ENCODE peak calls at places on chromosomes 4 and X, in nine cellular contexts. One of them, this sample, is unnamed.

GRCh38 chrX:47936224-47936939 is 67.4 kb downstream of the ZNF182 start:
- DNase-seq in T-cell: no peak
- DNase-seq in tibial nerve: no peak
- DNase-seq in H54: no peak
- DNase-seq in NCI-H510A treated with DMSO at 0.1 percent for 48 hours: no peak
- DNase-seq in Right ventricle myocardium inferior: no peak
- DNase-seq in activated B cell treated with CpG ODN at 0.5 μM for 24 hours: no peak
- DNase-seq in fibroblast of the aortic adventitia: no peak
- DNase-seq in NCI-H524: no peak
- DNase-seq in this sample: no peak

GRCh38 chrX:155767101-155767878 is 113.9 kb upstream of the VAMP7 start:
- DNase-seq in T-cell: peak; percentile 2
- DNase-seq in tibial nerve: peak; percentile 53
- DNase-seq in H54: peak; percentile 25
- DNase-seq in NCI-H510A treated with DMSO at 0.1 percent for 48 hours: peak; percentile 5
- DNase-seq in Right ventricle myocardium inferior: peak; percentile 77
- DNase-seq in activated B cell treated with CpG ODN at 0.5 μM for 24 hours: no peak
- DNase-seq in fibroblast of the aortic adventitia: peak; percentile 67
- DNase-seq in NCI-H524: peak; percentile 93
- DNase-seq in this sample: peak; percentile 55

GRCh38 chr4:15657366-15657765 is 2.2 kb upstream of the FBXL5 start:
- DNase-seq in T-cell: no peak
- DNase-seq in tibial nerve: no peak
- DNase-seq in H54: no peak
- DNase-seq in NCI-H510A treated with DMSO at 0.1 percent for 48 hours: no peak
- DNase-seq in Right ventricle myocardium inferior: no peak
- DNase-seq in activated B cell treated with CpG ODN at 0.5 μM for 24 hours: no peak
- DNase-seq in fibroblast of the aortic adventitia: peak; percentile 52
- DNase-seq in NCI-H524: no peak
- DNase-seq in this sample: no peak

GRCh38 chr4:48247142-48247877 is 22.3 kb downstream of the TEC start:
- DNase-seq in T-cell: no peak
- DNase-seq in tibial nerve: no peak
- DNase-seq in H54: no peak
- DNase-seq in NCI-H510A treated with DMSO at 0.1 percent for 48 hours: no peak
- DNase-seq in Right ventricle myocardium inferior: no peak
- DNase-seq in activated B cell treated with CpG ODN at 0.5 μM for 24 hours: no peak
- DNase-seq in fibroblast of the aortic adventitia: peak; percentile 87
- DNase-seq in NCI-H524: no peak
- DNase-seq in this sample: no peak

GRCh38 chrX:69959712-69960111 is 90.0 kb downstream of the AWAT2 start:
- DNase-seq in T-cell: no peak
- DNase-seq in tibial nerve: no peak
- DNase-seq in H54: no peak
- DNase-seq in NCI-H510A treated with DMSO at 0.1 percent for 48 hours: no peak
- DNase-seq in Right ventricle myocardium inferior: no peak
- DNase-seq in activated B cell treated with CpG ODN at 0.5 μM for 24 hours: no peak
- DNase-seq in fibroblast of the aortic adventitia: no peak
- DNase-seq in NCI-H524: no peak
- DNase-seq in this sample: no peak

GRCh38 chr4:1516261-1516660 is 110.0 kb upstream of the NKX1-1 start:
- DNase-seq in T-cell: no peak
- DNase-seq in tibial nerve: no peak
- DNase-seq in H54: no peak
- DNase-seq in NCI-H510A treated with DMSO at 0.1 percent for 48 hours: no peak
- DNase-seq in Right ventricle myocardium inferior: peak; percentile 23
- DNase-seq in activated B cell treated with CpG ODN at 0.5 μM for 24 hours: no peak
- DNase-seq in fibroblast of the aortic adventitia: no peak
- DNase-seq in NCI-H524: no peak
- DNase-seq in this sample: no peak

GRCh38 chrX:110241816-110242215 is 76.1 kb downstream of the AMMECR1 start:
- DNase-seq in T-cell: no peak
- DNase-seq in tibial nerve: no peak
- DNase-seq in H54: no peak
- DNase-seq in NCI-H510A treated with DMSO at 0.1 percent for 48 hours: no peak
- DNase-seq in Right ventricle myocardium inferior: no peak
- DNase-seq in activated B cell treated with CpG ODN at 0.5 μM for 24 hours: no peak
- DNase-seq in fibroblast of the aortic adventitia: peak; percentile 65
- DNase-seq in NCI-H524: no peak
- DNase-seq in this sample: no peak

GRCh38 chrX:40082447-40083119 is 15.2 kb downstream of the BCOR start:
- DNase-seq in T-cell: no peak
- DNase-seq in tibial nerve: no peak
- DNase-seq in H54: no peak
- DNase-seq in NCI-H510A treated with DMSO at 0.1 percent for 48 hours: no peak
- DNase-seq in Right ventricle myocardium inferior: no peak
- DNase-seq in activated B cell treated with CpG ODN at 0.5 μM for 24 hours: no peak
- DNase-seq in fibroblast of the aortic adventitia: no peak
- DNase-seq in NCI-H524: no peak
- DNase-seq in this sample: peak; percentile 68

GRCh38 chrX:120244395-120244734 is 6.2 kb upstream of the ZBTB33 start:
- DNase-seq in T-cell: no peak
- DNase-seq in tibial nerve: no peak
- DNase-seq in H54: no peak
- DNase-seq in NCI-H510A treated with DMSO at 0.1 percent for 48 hours: no peak
- DNase-seq in Right ventricle myocardium inferior: no peak
- DNase-seq in activated B cell treated with CpG ODN at 0.5 μM for 24 hours: no peak
- DNase-seq in fibroblast of the aortic adventitia: no peak
- DNase-seq in NCI-H524: peak; percentile 21
- DNase-seq in this sample: no peak

GRCh38 chr4:2788101-2788500 is 4.8 kb upstream of the SH3BP2 start:
- DNase-seq in T-cell: no peak
- DNase-seq in tibial nerve: no peak
- DNase-seq in H54: no peak
- DNase-seq in NCI-H510A treated with DMSO at 0.1 percent for 48 hours: no peak
- DNase-seq in Right ventricle myocardium inferior: no peak
- DNase-seq in activated B cell treated with CpG ODN at 0.5 μM for 24 hours: no peak
- DNase-seq in fibroblast of the aortic adventitia: no peak
- DNase-seq in NCI-H524: no peak
- DNase-seq in this sample: no peak

GRCh38 chr4:186954956-186955355 is 231.3 kb upstream of the FAT1 start:
- DNase-seq in T-cell: no peak
- DNase-seq in tibial nerve: no peak
- DNase-seq in H54: no peak
- DNase-seq in NCI-H510A treated with DMSO at 0.1 percent for 48 hours: no peak
- DNase-seq in Right ventricle myocardium inferior: no peak
- DNase-seq in activated B cell treated with CpG ODN at 0.5 μM for 24 hours: no peak
- DNase-seq in fibroblast of the aortic adventitia: no peak
- DNase-seq in NCI-H524: no peak
- DNase-seq in this sample: no peak

GRCh38 chr4:121217385-121217784 is 53.3 kb upstream of the TNIP3 start:
- DNase-seq in T-cell: no peak
- DNase-seq in tibial nerve: no peak
- DNase-seq in H54: no peak
- DNase-seq in NCI-H510A treated with DMSO at 0.1 percent for 48 hours: no peak
- DNase-seq in Right ventricle myocardium inferior: no peak
- DNase-seq in activated B cell treated with CpG ODN at 0.5 μM for 24 hours: no peak
- DNase-seq in fibroblast of the aortic adventitia: peak; percentile 6
- DNase-seq in NCI-H524: no peak
- DNase-seq in this sample: no peak

GRCh38 chrX:119272882-119273806 is 37.1 kb downstream of the PGRMC1 start:
- DNase-seq in T-cell: peak; percentile 15
- DNase-seq in tibial nerve: no peak
- DNase-seq in H54: no peak
- DNase-seq in NCI-H510A treated with DMSO at 0.1 percent for 48 hours: no peak
- DNase-seq in Right ventricle myocardium inferior: peak; percentile 60
- DNase-seq in activated B cell treated with CpG ODN at 0.5 μM for 24 hours: peak; percentile 27
- DNase-seq in fibroblast of the aortic adventitia: peak; percentile 7
- DNase-seq in NCI-H524: peak; percentile 33
- DNase-seq in this sample: peak; percentile 61

GRCh38 chr4:182207806-182208483 is 35.3 kb upstream of the TENM3 start:
- DNase-seq in T-cell: no peak
- DNase-seq in tibial nerve: no peak
- DNase-seq in H54: peak; percentile 17
- DNase-seq in NCI-H510A treated with DMSO at 0.1 percent for 48 hours: no peak
- DNase-seq in Right ventricle myocardium inferior: no peak
- DNase-seq in activated B cell treated with CpG ODN at 0.5 μM for 24 hours: no peak
- DNase-seq in fibroblast of the aortic adventitia: peak; percentile 84
- DNase-seq in NCI-H524: no peak
- DNase-seq in this sample: no peak

GRCh38 chrX:104315555-104315954 is 60.8 kb upstream of the ESX1 start:
- DNase-seq in T-cell: no peak
- DNase-seq in tibial nerve: no peak
- DNase-seq in H54: no peak
- DNase-seq in NCI-H510A treated with DMSO at 0.1 percent for 48 hours: no peak
- DNase-seq in Right ventricle myocardium inferior: no peak
- DNase-seq in activated B cell treated with CpG ODN at 0.5 μM for 24 hours: no peak
- DNase-seq in fibroblast of the aortic adventitia: peak; percentile 79
- DNase-seq in NCI-H524: no peak
- DNase-seq in this sample: no peak

GRCh38 chrX:70476934-70477733 is 32.5 kb downstream of the DLG3 start:
- DNase-seq in T-cell: no peak
- DNase-seq in tibial nerve: peak; percentile 11
- DNase-seq in H54: peak; percentile 26
- DNase-seq in NCI-H510A treated with DMSO at 0.1 percent for 48 hours: peak; percentile 17
- DNase-seq in Right ventricle myocardium inferior: no peak
- DNase-seq in activated B cell treated with CpG ODN at 0.5 μM for 24 hours: no peak
- DNase-seq in fibroblast of the aortic adventitia: peak; percentile 47
- DNase-seq in NCI-H524: peak; percentile 52
- DNase-seq in this sample: peak; percentile 33

GRCh38 chr4:85414972-85415371 is 60.0 kb upstream of the ARHGAP24 start:
- DNase-seq in T-cell: no peak
- DNase-seq in tibial nerve: no peak
- DNase-seq in H54: no peak
- DNase-seq in NCI-H510A treated with DMSO at 0.1 percent for 48 hours: no peak
- DNase-seq in Right ventricle myocardium inferior: no peak
- DNase-seq in activated B cell treated with CpG ODN at 0.5 μM for 24 hours: no peak
- DNase-seq in fibroblast of the aortic adventitia: no peak
- DNase-seq in NCI-H524: no peak
- DNase-seq in this sample: no peak

GRCh38 chr4:84915396-84915780 is 51.1 kb downstream of the WDFY3 start:
- DNase-seq in T-cell: no peak
- DNase-seq in tibial nerve: no peak
- DNase-seq in H54: no peak
- DNase-seq in NCI-H510A treated with DMSO at 0.1 percent for 48 hours: no peak
- DNase-seq in Right ventricle myocardium inferior: no peak
- DNase-seq in activated B cell treated with CpG ODN at 0.5 μM for 24 hours: no peak
- DNase-seq in fibroblast of the aortic adventitia: peak; percentile 26
- DNase-seq in NCI-H524: no peak
- DNase-seq in this sample: no peak

GRCh38 chr4:7428261-7429068 is 6.3 kb downstream of the PSAPL1 start:
- DNase-seq in T-cell: no peak
- DNase-seq in tibial nerve: no peak
- DNase-seq in H54: no peak
- DNase-seq in NCI-H510A treated with DMSO at 0.1 percent for 48 hours: no peak
- DNase-seq in Right ventricle myocardium inferior: peak; percentile 17
- DNase-seq in activated B cell treated with CpG ODN at 0.5 μM for 24 hours: no peak
- DNase-seq in fibroblast of the aortic adventitia: no peak
- DNase-seq in NCI-H524: no peak
- DNase-seq in this sample: peak; percentile 36

GRCh38 chr4:10040049-10040892 is 19.0 kb upstream of the SLC2A9 start:
- DNase-seq in T-cell: no peak
- DNase-seq in tibial nerve: no peak
- DNase-seq in H54: no peak
- DNase-seq in NCI-H510A treated with DMSO at 0.1 percent for 48 hours: no peak
- DNase-seq in Right ventricle myocardium inferior: no peak
- DNase-seq in activated B cell treated with CpG ODN at 0.5 μM for 24 hours: no peak
- DNase-seq in fibroblast of the aortic adventitia: no peak
- DNase-seq in NCI-H524: no peak
- DNase-seq in this sample: no peak

GRCh38 chr4:185395255-185395955 is at the start of gene LRP2BP:
- DNase-seq in T-cell: no peak
- DNase-seq in tibial nerve: no peak
- DNase-seq in H54: no peak
- DNase-seq in NCI-H510A treated with DMSO at 0.1 percent for 48 hours: peak; percentile 37
- DNase-seq in Right ventricle myocardium inferior: no peak
- DNase-seq in activated B cell treated with CpG ODN at 0.5 μM for 24 hours: no peak
- DNase-seq in fibroblast of the aortic adventitia: peak; percentile 94
- DNase-seq in NCI-H524: no peak
- DNase-seq in this sample: no peak

GRCh38 chr4:36348403-36348938 is 67.1 kb downstream of the DTHD1 start:
- DNase-seq in T-cell: no peak
- DNase-seq in tibial nerve: no peak
- DNase-seq in H54: no peak
- DNase-seq in NCI-H510A treated with DMSO at 0.1 percent for 48 hours: no peak
- DNase-seq in Right ventricle myocardium inferior: no peak
- DNase-seq in activated B cell treated with CpG ODN at 0.5 μM for 24 hours: no peak
- DNase-seq in fibroblast of the aortic adventitia: no peak
- DNase-seq in NCI-H524: no peak
- DNase-seq in this sample: no peak

GRCh38 chr4:140298001-140298400 is 75.4 kb upstream of the SCOC start:
- DNase-seq in T-cell: no peak
- DNase-seq in tibial nerve: no peak
- DNase-seq in H54: no peak
- DNase-seq in NCI-H510A treated with DMSO at 0.1 percent for 48 hours: no peak
- DNase-seq in Right ventricle myocardium inferior: no peak
- DNase-seq in activated B cell treated with CpG ODN at 0.5 μM for 24 hours: no peak
- DNase-seq in fibroblast of the aortic adventitia: no peak
- DNase-seq in NCI-H524: no peak
- DNase-seq in this sample: no peak

GRCh38 chr4:19429684-19430083 is 822.0 kb upstream of the SLIT2 start:
- DNase-seq in T-cell: no peak
- DNase-seq in tibial nerve: no peak
- DNase-seq in H54: no peak
- DNase-seq in NCI-H510A treated with DMSO at 0.1 percent for 48 hours: no peak
- DNase-seq in Right ventricle myocardium inferior: no peak
- DNase-seq in activated B cell treated with CpG ODN at 0.5 μM for 24 hours: no peak
- DNase-seq in fibroblast of the aortic adventitia: no peak
- DNase-seq in NCI-H524: no peak
- DNase-seq in this sample: no peak

GRCh38 chr4:7852568-7853185 is 87.0 kb downstream of the AFAP1 start:
- DNase-seq in T-cell: no peak
- DNase-seq in tibial nerve: peak; percentile 48
- DNase-seq in H54: no peak
- DNase-seq in NCI-H510A treated with DMSO at 0.1 percent for 48 hours: no peak
- DNase-seq in Right ventricle myocardium inferior: no peak
- DNase-seq in activated B cell treated with CpG ODN at 0.5 μM for 24 hours: no peak
- DNase-seq in fibroblast of the aortic adventitia: no peak
- DNase-seq in NCI-H524: no peak
- DNase-seq in this sample: no peak

GRCh38 chrX:35919536-35920309 is at the start of gene CFAP47:
- DNase-seq in T-cell: no peak
- DNase-seq in tibial nerve: no peak
- DNase-seq in H54: no peak
- DNase-seq in NCI-H510A treated with DMSO at 0.1 percent for 48 hours: peak; percentile 16
- DNase-seq in Right ventricle myocardium inferior: no peak
- DNase-seq in activated B cell treated with CpG ODN at 0.5 μM for 24 hours: no peak
- DNase-seq in fibroblast of the aortic adventitia: no peak
- DNase-seq in NCI-H524: peak; percentile 35
- DNase-seq in this sample: peak; percentile 39

GRCh38 chrX:38249965-38250364 is 29.3 kb upstream of the SRPX start:
- DNase-seq in T-cell: no peak
- DNase-seq in tibial nerve: no peak
- DNase-seq in H54: no peak
- DNase-seq in NCI-H510A treated with DMSO at 0.1 percent for 48 hours: no peak
- DNase-seq in Right ventricle myocardium inferior: no peak
- DNase-seq in activated B cell treated with CpG ODN at 0.5 μM for 24 hours: no peak
- DNase-seq in fibroblast of the aortic adventitia: peak; percentile 81
- DNase-seq in NCI-H524: no peak
- DNase-seq in this sample: no peak